ENCODE peak calls at places on chromosomes 11 and 22, in six cellular contexts. One of them, this sample, is unnamed.

GRCh38 chr11:116882386-116882785 is 45.0 kb upstream of the APOA1 start:
- DNase-seq in effector memory CD4-positive, alpha-beta T cell: no peak
- DNase-seq in astrocyte of the cerebellum: peak
- DNase-seq in left ventricle myocardium inferior: no peak
- DNase-seq in neural progenitor cell: no peak
- DNase-seq in epithelial cell of esophagus: peak
- DNase-seq in this sample: no peak

GRCh38 chr11:88103337-88104206 is 71.7 kb downstream of the RAB38 start:
- DNase-seq in effector memory CD4-positive, alpha-beta T cell: no peak
- DNase-seq in left ventricle myocardium inferior: no peak
- DNase-seq in astrocyte of the cerebellum: peak
- DNase-seq in neural progenitor cell: peak
- DNase-seq in epithelial cell of esophagus: peak
- DNase-seq in this sample: peak

GRCh38 chr11:9639985-9640384 is 23.9 kb upstream of the SWAP70 start:
- DNase-seq in left ventricle myocardium inferior: no peak
- DNase-seq in effector memory CD4-positive, alpha-beta T cell: no peak
- DNase-seq in neural progenitor cell: no peak
- DNase-seq in astrocyte of the cerebellum: no peak
- DNase-seq in epithelial cell of esophagus: no peak
- DNase-seq in this sample: peak

GRCh38 chr11:134124660-134125451 is 56.0 kb downstream of the JAM3 start:
- DNase-seq in epithelial cell of esophagus: no peak
- DNase-seq in astrocyte of the cerebellum: no peak
- DNase-seq in effector memory CD4-positive, alpha-beta T cell: no peak
- DNase-seq in left ventricle myocardium inferior: peak
- DNase-seq in neural progenitor cell: peak
- DNase-seq in this sample: peak

GRCh38 chr11:14578551-14578956 is 58.4 kb upstream of the PSMA1 start:
- DNase-seq in effector memory CD4-positive, alpha-beta T cell: peak
- DNase-seq in epithelial cell of esophagus: peak
- DNase-seq in neural progenitor cell: no peak
- DNase-seq in left ventricle myocardium inferior: no peak
- DNase-seq in astrocyte of the cerebellum: no peak
- DNase-seq in this sample: peak

GRCh38 chr11:11968511-11969280 is 39.7 kb downstream of the DKK3 start:
- DNase-seq in astrocyte of the cerebellum: no peak
- DNase-seq in neural progenitor cell: no peak
- DNase-seq in effector memory CD4-positive, alpha-beta T cell: no peak
- DNase-seq in epithelial cell of esophagus: no peak
- DNase-seq in left ventricle myocardium inferior: peak
- DNase-seq in this sample: no peak

GRCh38 chr11:109914809-109915653 is 178.2 kb upstream of the ZC3H12C start:
- DNase-seq in neural progenitor cell: no peak
- DNase-seq in left ventricle myocardium inferior: no peak
- DNase-seq in effector memory CD4-positive, alpha-beta T cell: no peak
- DNase-seq in astrocyte of the cerebellum: peak
- DNase-seq in epithelial cell of esophagus: peak
- DNase-seq in this sample: peak

GRCh38 chr22:47591016-47591415 is 828.6 kb downstream of the TBC1D22A start:
- DNase-seq in effector memory CD4-positive, alpha-beta T cell: no peak
- DNase-seq in astrocyte of the cerebellum: no peak
- DNase-seq in epithelial cell of esophagus: no peak
- DNase-seq in left ventricle myocardium inferior: no peak
- DNase-seq in neural progenitor cell: no peak
- DNase-seq in this sample: no peak

GRCh38 chr11:134224710-134225662 is 515 bp downstream of the VPS26B start:
- DNase-seq in astrocyte of the cerebellum: no peak
- DNase-seq in epithelial cell of esophagus: peak
- DNase-seq in neural progenitor cell: peak
- DNase-seq in effector memory CD4-positive, alpha-beta T cell: peak
- DNase-seq in left ventricle myocardium inferior: peak
- DNase-seq in this sample: peak

GRCh38 chr22:17093081-17093480 is 8.3 kb downstream of the IL17RA start:
- DNase-seq in left ventricle myocardium inferior: no peak
- DNase-seq in epithelial cell of esophagus: no peak
- DNase-seq in effector memory CD4-positive, alpha-beta T cell: no peak
- DNase-seq in astrocyte of the cerebellum: no peak
- DNase-seq in neural progenitor cell: no peak
- DNase-seq in this sample: no peak

GRCh38 chr11:13289081-13289480 is 11.5 kb downstream of the BMAL1 start:
- DNase-seq in astrocyte of the cerebellum: peak
- DNase-seq in effector memory CD4-positive, alpha-beta T cell: no peak
- DNase-seq in neural progenitor cell: peak
- DNase-seq in left ventricle myocardium inferior: no peak
- DNase-seq in epithelial cell of esophagus: peak
- DNase-seq in this sample: peak

GRCh38 chr11:2703487-2704141 is 3.8 kb upstream of the KCNQ1OT1 start:
- DNase-seq in effector memory CD4-positive, alpha-beta T cell: no peak
- DNase-seq in astrocyte of the cerebellum: no peak
- DNase-seq in neural progenitor cell: peak
- DNase-seq in epithelial cell of esophagus: no peak
- DNase-seq in left ventricle myocardium inferior: peak
- DNase-seq in this sample: peak

GRCh38 chr11:36295926-36296325 is at the start of gene PRR5L:
- DNase-seq in left ventricle myocardium inferior: no peak
- DNase-seq in epithelial cell of esophagus: no peak
- DNase-seq in effector memory CD4-positive, alpha-beta T cell: no peak
- DNase-seq in neural progenitor cell: peak
- DNase-seq in astrocyte of the cerebellum: no peak
- DNase-seq in this sample: no peak

GRCh38 chr22:46612904-46613605 is 7.1 kb upstream of the GRAMD4 start:
- DNase-seq in neural progenitor cell: no peak
- DNase-seq in epithelial cell of esophagus: no peak
- DNase-seq in effector memory CD4-positive, alpha-beta T cell: peak
- DNase-seq in astrocyte of the cerebellum: no peak
- DNase-seq in left ventricle myocardium inferior: peak
- DNase-seq in this sample: no peak

GRCh38 chr11:85663080-85663729 is 1.7 kb downstream of the CREBZF start:
- DNase-seq in epithelial cell of esophagus: no peak
- DNase-seq in left ventricle myocardium inferior: no peak
- DNase-seq in astrocyte of the cerebellum: no peak
- DNase-seq in effector memory CD4-positive, alpha-beta T cell: no peak
- DNase-seq in neural progenitor cell: no peak
- DNase-seq in this sample: no peak

GRCh38 chr11:109808569-109808968 is 284.6 kb upstream of the ZC3H12C start:
- DNase-seq in astrocyte of the cerebellum: no peak
- DNase-seq in epithelial cell of esophagus: peak
- DNase-seq in neural progenitor cell: no peak
- DNase-seq in left ventricle myocardium inferior: no peak
- DNase-seq in effector memory CD4-positive, alpha-beta T cell: no peak
- DNase-seq in this sample: peak

GRCh38 chr11:113267536-113267935 is 46.8 kb upstream of the TTC12 start:
- DNase-seq in neural progenitor cell: no peak
- DNase-seq in astrocyte of the cerebellum: no peak
- DNase-seq in epithelial cell of esophagus: no peak
- DNase-seq in left ventricle myocardium inferior: no peak
- DNase-seq in effector memory CD4-positive, alpha-beta T cell: no peak
- DNase-seq in this sample: no peak

GRCh38 chr11:92393218-92393617 is 168.6 kb downstream of the FAT3 start:
- DNase-seq in neural progenitor cell: no peak
- DNase-seq in epithelial cell of esophagus: no peak
- DNase-seq in astrocyte of the cerebellum: no peak
- DNase-seq in effector memory CD4-positive, alpha-beta T cell: no peak
- DNase-seq in left ventricle myocardium inferior: no peak
- DNase-seq in this sample: no peak

GRCh38 chr11:103907548-103908455 is 128.6 kb upstream of the DDI1 start:
- DNase-seq in neural progenitor cell: no peak
- DNase-seq in left ventricle myocardium inferior: no peak
- DNase-seq in effector memory CD4-positive, alpha-beta T cell: no peak
- DNase-seq in epithelial cell of esophagus: peak
- DNase-seq in astrocyte of the cerebellum: no peak
- DNase-seq in this sample: peak

GRCh38 chr11:35786918-35787557 is 124.5 kb downstream of the TRIM44 start:
- DNase-seq in neural progenitor cell: no peak
- DNase-seq in effector memory CD4-positive, alpha-beta T cell: no peak
- DNase-seq in left ventricle myocardium inferior: no peak
- DNase-seq in epithelial cell of esophagus: no peak
- DNase-seq in astrocyte of the cerebellum: no peak
- DNase-seq in this sample: peak

GRCh38 chr11:73383249-73384126 is 7.3 kb downstream of the RELT start:
- DNase-seq in astrocyte of the cerebellum: no peak
- DNase-seq in epithelial cell of esophagus: peak
- DNase-seq in neural progenitor cell: peak
- DNase-seq in left ventricle myocardium inferior: no peak
- DNase-seq in effector memory CD4-positive, alpha-beta T cell: no peak
- DNase-seq in this sample: no peak

GRCh38 chr11:119167933-119168332 is 592 bp upstream of the NLRX1 start:
- DNase-seq in neural progenitor cell: no peak
- DNase-seq in epithelial cell of esophagus: peak
- DNase-seq in left ventricle myocardium inferior: no peak
- DNase-seq in effector memory CD4-positive, alpha-beta T cell: no peak
- DNase-seq in astrocyte of the cerebellum: no peak
- DNase-seq in this sample: no peak

DNA sequence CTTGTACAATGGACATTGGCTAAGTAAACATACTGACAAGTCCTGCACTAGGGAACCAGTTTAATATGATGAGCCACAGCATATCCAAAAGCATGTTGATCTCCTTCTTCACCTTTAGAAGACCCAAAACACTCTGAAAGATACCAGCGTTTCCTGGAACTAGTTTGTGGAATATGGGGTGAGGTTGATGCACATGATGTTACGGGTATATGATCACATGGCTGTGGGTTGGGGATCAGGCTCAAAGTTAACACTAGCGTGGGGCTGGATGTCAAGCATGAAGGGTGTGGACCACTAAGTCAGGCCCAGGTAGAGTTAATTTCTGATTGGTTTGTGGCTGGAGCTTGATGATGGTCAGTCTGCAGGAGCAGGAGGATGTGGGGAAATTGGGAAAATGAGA is 9.0 kb downstream of the IGLL5 start:
- DNase-seq in neural progenitor cell: no peak
- DNase-seq in astrocyte of the cerebellum: no peak
- DNase-seq in effector memory CD4-positive, alpha-beta T cell: no peak
- DNase-seq in left ventricle myocardium inferior: no peak
- DNase-seq in epithelial cell of esophagus: no peak
- DNase-seq in this sample: no peak
- H3K4me3 ChIP-seq in neural progenitor cell: no peak
- H3K4me3 ChIP-seq in astrocyte of the cerebellum: no peak
- H3K4me3 ChIP-seq in effector memory CD4-positive, alpha-beta T cell: no peak
- H3K4me3 ChIP-seq in left ventricle myocardium inferior: no peak
- H3K4me3 ChIP-seq in epithelial cell of esophagus: no peak
- H3K4me3 ChIP-seq in this sample: no peak

GRCh38 chr11:64357904-64358535 is 942 bp upstream of the RPS6KA4 start:
- DNase-seq in neural progenitor cell: no peak
- DNase-seq in epithelial cell of esophagus: peak
- DNase-seq in left ventricle myocardium inferior: no peak
- DNase-seq in effector memory CD4-positive, alpha-beta T cell: no peak
- DNase-seq in astrocyte of the cerebellum: no peak
- DNase-seq in this sample: peak
- H3K4me3 ChIP-seq in neural progenitor cell: no peak
- H3K4me3 ChIP-seq in epithelial cell of esophagus: peak
- H3K4me3 ChIP-seq in left ventricle myocardium inferior: peak
- H3K4me3 ChIP-seq in effector memory CD4-positive, alpha-beta T cell: peak
- H3K4me3 ChIP-seq in astrocyte of the cerebellum: peak
- H3K4me3 ChIP-seq in this sample: peak

DNA sequence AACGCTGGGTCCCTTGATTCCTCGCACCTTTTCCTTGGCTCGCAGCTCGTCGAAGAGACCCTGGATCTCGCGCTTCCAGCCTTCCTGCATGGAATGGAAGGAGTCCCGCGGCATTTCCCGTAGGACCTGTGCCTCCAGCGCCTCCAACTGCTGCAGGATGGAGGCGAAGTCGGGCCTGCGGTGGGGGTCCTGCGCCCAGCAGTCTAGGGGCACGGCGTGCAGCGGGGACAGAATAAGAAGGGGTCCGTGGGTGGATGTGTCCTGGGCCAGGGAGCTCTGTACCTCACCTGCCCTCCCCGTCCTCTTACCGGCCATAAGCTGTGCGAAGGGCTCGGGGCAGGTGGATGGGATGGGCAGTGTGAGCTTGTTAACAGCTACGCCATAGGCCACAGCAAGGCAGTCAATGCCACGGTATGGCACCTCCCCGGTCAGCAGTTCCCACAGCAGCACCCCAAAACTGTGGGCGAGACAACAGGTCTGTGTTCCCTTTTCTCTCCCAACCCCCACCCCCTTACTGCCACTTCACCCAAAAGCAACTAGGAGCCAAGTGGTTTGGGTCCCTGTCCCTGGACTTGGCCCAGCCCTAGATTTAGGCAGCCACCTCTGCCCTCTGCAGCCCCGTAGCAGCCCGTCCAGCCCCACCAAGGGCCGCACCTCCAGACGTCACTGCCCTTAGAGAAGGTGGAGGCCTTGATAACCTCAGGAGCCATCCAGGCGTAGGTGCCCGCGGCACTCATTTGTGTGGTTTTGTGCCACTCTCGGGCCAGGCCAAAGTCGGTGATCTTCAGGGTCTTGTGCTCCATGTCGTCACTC is 6.2 kb downstream of the MAP3K11 start:
- DNase-seq in epithelial cell of esophagus: no peak
- DNase-seq in neural progenitor cell: no peak
- DNase-seq in effector memory CD4-positive, alpha-beta T cell: no peak
- DNase-seq in left ventricle myocardium inferior: no peak
- DNase-seq in astrocyte of the cerebellum: no peak
- DNase-seq in this sample: no peak
- H3K4me3 ChIP-seq in epithelial cell of esophagus: peak
- H3K4me3 ChIP-seq in neural progenitor cell: peak
- H3K4me3 ChIP-seq in effector memory CD4-positive, alpha-beta T cell: no peak
- H3K4me3 ChIP-seq in left ventricle myocardium inferior: peak
- H3K4me3 ChIP-seq in astrocyte of the cerebellum: peak
- H3K4me3 ChIP-seq in this sample: no peak

DNA sequence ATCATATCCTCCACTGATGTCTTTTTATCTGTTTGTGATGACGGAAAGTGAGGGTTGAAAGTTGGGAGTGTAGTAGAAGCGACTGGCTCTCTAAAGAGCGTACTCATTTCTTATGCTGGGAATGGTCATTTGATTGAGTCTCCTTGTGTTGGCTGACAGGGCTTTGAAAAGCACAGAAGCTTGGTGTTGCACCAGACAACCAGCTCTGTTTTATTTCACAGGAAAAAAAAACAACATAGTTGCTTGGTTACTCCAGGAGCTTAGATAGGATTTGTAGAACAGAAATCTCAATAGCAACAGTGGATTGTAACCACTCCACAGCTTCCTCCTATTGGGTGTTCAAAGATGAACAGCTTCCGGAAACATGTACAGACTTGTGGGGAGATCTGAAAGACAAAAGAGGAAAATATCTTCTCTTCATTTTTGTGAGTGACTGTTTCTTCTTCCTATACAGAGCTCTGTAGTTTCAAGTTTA is 2.7 kb downstream of the RBM14 start:
- DNase-seq in astrocyte of the cerebellum: no peak
- DNase-seq in neural progenitor cell: no peak
- DNase-seq in left ventricle myocardium inferior: no peak
- DNase-seq in epithelial cell of esophagus: peak
- DNase-seq in effector memory CD4-positive, alpha-beta T cell: peak
- DNase-seq in this sample: peak
- H3K4me3 ChIP-seq in astrocyte of the cerebellum: peak
- H3K4me3 ChIP-seq in neural progenitor cell: peak
- H3K4me3 ChIP-seq in left ventricle myocardium inferior: peak
- H3K4me3 ChIP-seq in epithelial cell of esophagus: peak
- H3K4me3 ChIP-seq in effector memory CD4-positive, alpha-beta T cell: peak
- H3K4me3 ChIP-seq in this sample: peak

GRCh38 chr11:59759900-59760299 is 4.7 kb downstream of the STX3 start:
- DNase-seq in left ventricle myocardium inferior: no peak
- DNase-seq in epithelial cell of esophagus: no peak
- DNase-seq in neural progenitor cell: no peak
- DNase-seq in astrocyte of the cerebellum: no peak
- DNase-seq in effector memory CD4-positive, alpha-beta T cell: no peak
- DNase-seq in this sample: no peak
- H3K4me3 ChIP-seq in left ventricle myocardium inferior: no peak
- H3K4me3 ChIP-seq in epithelial cell of esophagus: no peak
- H3K4me3 ChIP-seq in neural progenitor cell: no peak
- H3K4me3 ChIP-seq in astrocyte of the cerebellum: no peak
- H3K4me3 ChIP-seq in effector memory CD4-positive, alpha-beta T cell: no peak
- H3K4me3 ChIP-seq in this sample: no peak

This sample was measured in cardiac fibroblast.